ENCODE peak calls at places on chromosome 22, in seven cellular contexts. E is HCT116, Q is breast epithelium, M is Panc1, Y is transverse colon, X is K562, T is GM12891. G is an unnamed sample.

GRCh38 chr22:20186871-20187546 is 36.2 kb upstream of the CCDC188 start:
- DNase-seq in T (no peak), Y (no peak), E (no peak), Q (no peak), M (no peak), X (no peak), G (no peak)

GRCh38 chr22:46007848-46008261 is 30.9 kb upstream of the WNT7B start:
- DNase-seq in Y (peak), M (no peak), X (no peak), T (no peak), E (no peak), Q (peak), G (peak)

GRCh38 chr22:20957691-20958440 is 9.2 kb upstream of the AIFM3 start:
- DNase-seq in Q (no peak), M (no peak), Y (peak), T (no peak), X (no peak), E (no peak), G (peak)

GRCh38 chr22:43110444-43110926 is at the start of gene BIK:
- DNase-seq in E (no peak), M (no peak), T (peak), X (peak), Q (no peak), Y (peak), G (peak)

GRCh38 chr22:17470880-17471500 is 92.3 kb upstream of the SLC25A18 start:
- DNase-seq in X (no peak), Q (no peak), T (no peak), M (no peak), Y (no peak), E (no peak), G (no peak)

GRCh38 chr22:22485524-22485923 is 23.0 kb downstream of the ZNF280B start:
- DNase-seq in M (no peak), T (no peak), E (no peak), Y (no peak), X (no peak), Q (no peak), G (no peak)

GRCh38 chr22:21972293-21972779 is 10.3 kb downstream of the TOP3B start:
- DNase-seq in Q (no peak), T (peak), X (peak), Y (peak), M (peak), E (no peak), G (no peak)

GRCh38 chr22:24155597-24156145 is 25.6 kb upstream of the SUSD2 start:
- DNase-seq in E (no peak), Q (peak), T (peak), X (peak), Y (peak), M (no peak), G (peak)

GRCh38 chr22:44667829-44668189 is 34.2 kb upstream of the PRR5 start:
- DNase-seq in Y (peak), Q (no peak), E (no peak), X (no peak), M (no peak), T (no peak), G (no peak)

GRCh38 chr22:29705651-29706050 is 14.2 kb upstream of the CABP7 start:
- DNase-seq in X (no peak), T (no peak), M (no peak), Q (no peak), Y (no peak), E (no peak), G (no peak)

GRCh38 chr22:43275545-43275981 is 67.6 kb downstream of the SCUBE1 start:
- DNase-seq in M (no peak), E (peak), Q (no peak), T (no peak), X (peak), Y (no peak), G (no peak)

GRCh38 chr22:18068381-18068988 is 9.3 kb upstream of the PEX26 start:
- DNase-seq in Y (no peak), Q (peak), T (no peak), E (no peak), M (no peak), X (no peak), G (no peak)

GRCh38 chr22:44776535-44777363 is 24.4 kb downstream of the ARHGAP8 start:
- DNase-seq in T (no peak), E (no peak), X (no peak), M (no peak), Q (no peak), Y (peak), G (no peak)

GRCh38 chr22:42270512-42271190 is at the start of gene TCF20:
- DNase-seq in T (peak), X (peak), E (peak), Q (peak), Y (peak), M (no peak), G (peak)

GRCh38 chr22:23236026-23236425 is 55.7 kb downstream of the BCR start:
- DNase-seq in T (no peak), Y (no peak), E (no peak), X (peak), Q (no peak), M (no peak), G (no peak)

GRCh38 chr22:29343313-29343805 is 27.9 kb upstream of the RASL10A start:
- DNase-seq in E (no peak), T (no peak), Q (peak), X (no peak), Y (no peak), M (no peak), G (peak)

GRCh38 chr22:21991774-21992173 is 9.2 kb upstream of the TOP3B start:
- DNase-seq in X (peak), M (no peak), Q (no peak), Y (no peak), T (no peak), E (no peak), G (no peak)

GRCh38 chr22:41288245-41288946 is 2.4 kb upstream of the RANGAP1 start:
- DNase-seq in Y (peak), Q (no peak), X (no peak), M (peak), T (no peak), E (peak), G (peak)

GRCh38 chr22:22408731-22409696 is 99.5 kb downstream of the ZNF280B start:
- DNase-seq in T (no peak), Y (peak), X (peak), E (peak), Q (no peak), M (no peak), G (no peak)

GRCh38 chr22:17884084-17884483 is 109.8 kb upstream of the BID start:
- DNase-seq in T (no peak), M (no peak), Y (no peak), Q (peak), E (no peak), X (no peak), G (no peak)

GRCh38 chr22:21713428-21714058 is 22.1 kb downstream of the YPEL1 start:
- DNase-seq in M (no peak), Y (no peak), T (no peak), Q (no peak), E (no peak), X (no peak), G (no peak)

GRCh38 chr22:46914916-46915894 is 152.8 kb downstream of the TBC1D22A start:
- DNase-seq in T (no peak), M (no peak), Y (no peak), Q (no peak), X (no peak), E (no peak), G (no peak)

GRCh38 chr22:41636467-41636866 is 15.4 kb downstream of the XRCC6 start:
- DNase-seq in Q (no peak), Y (no peak), M (no peak), T (no peak), X (no peak), E (no peak), G (no peak)

GRCh38 chr22:44438481-44439131 is 59.4 kb downstream of the RTL6 start:
- DNase-seq in T (no peak), E (no peak), Y (no peak), Q (no peak), M (no peak), X (no peak), G (no peak)

GRCh38 chr22:21587803-21588611 is 20.5 kb downstream of the UBE2L3 start:
- DNase-seq in M (no peak), X (peak), T (peak), Q (no peak), E (no peak), Y (peak), G (no peak)

GRCh38 chr22:29773233-29773632 is 6.1 kb downstream of the UQCR10 start:
- DNase-seq in Y (no peak), E (peak), X (no peak), M (no peak), T (no peak), Q (no peak), G (no peak)

GRCh38 chr22:46110215-46110614 is 40.1 kb upstream of the PPARA start:
- DNase-seq in E (no peak), X (peak), Y (no peak), T (no peak), M (no peak), Q (no peak), G (no peak)

GRCh38 chr22:29032584-29032983 is 29.0 kb downstream of the C22orf31 start:
- DNase-seq in Y (no peak), Q (no peak), M (no peak), T (no peak), E (no peak), X (no peak), G (peak)

GRCh38 chr22:26744892-26745808 is 87.8 kb downstream of the MIAT start:
- DNase-seq in E (no peak), M (no peak), Y (peak), X (no peak), T (no peak), Q (no peak), G (no peak)

GRCh38 chr22:42231929-42232328 is 38.5 kb downstream of the TCF20 start:
- DNase-seq in Q (no peak), E (no peak), M (no peak), X (no peak), T (no peak), Y (no peak), G (no peak)

GRCh38 chr22:34800265-34800664 is 265.7 kb upstream of the ISX start:
- DNase-seq in T (no peak), Q (peak), M (no peak), Y (no peak), E (no peak), X (no peak), G (no peak)

GRCh38 chr22:44526431-44527115 is 28.5 kb upstream of the RTL6 start:
- DNase-seq in X (no peak), Q (no peak), E (no peak), T (no peak), Y (no peak), M (no peak), G (no peak)

GRCh38 chr22:19121631-19122142 is 525 bp downstream of the DGCR2 start:
- DNase-seq in M (no peak), T (no peak), E (no peak), Q (peak), Y (peak), X (peak), G (peak)

GRCh38 chr22:34914871-34915270 is 151.1 kb upstream of the ISX start:
- DNase-seq in Y (no peak), M (no peak), T (no peak), Q (no peak), E (no peak), X (no peak), G (no peak)

GRCh38 chr22:34877506-34877905 is 188.5 kb upstream of the ISX start:
- DNase-seq in Y (no peak), E (no peak), X (no peak), T (no peak), Q (no peak), M (no peak), G (no peak)

GRCh38 chr22:46379301-46379930 is 43.9 kb downstream of the TRMU start:
- DNase-seq in X (no peak), Y (no peak), T (no peak), M (no peak), Q (no peak), E (no peak), G (peak)

GRCh38 chr22:42994917-42995562 is 19.9 kb downstream of the PACSIN2 start:
- DNase-seq in M (peak), Y (peak), T (no peak), X (no peak), Q (peak), E (no peak), G (peak)

GRCh38 chr22:24061124-24061684 is 50.1 kb downstream of the CABIN1 start:
- DNase-seq in T (no peak), Q (no peak), E (no peak), X (no peak), M (no peak), Y (no peak), G (no peak)

GRCh38 chr22:23878219-23878618 is 16.0 kb upstream of the MIF start:
- DNase-seq in T (no peak), E (no peak), Q (no peak), Y (no peak), X (peak), M (no peak), G (no peak)

DNA sequence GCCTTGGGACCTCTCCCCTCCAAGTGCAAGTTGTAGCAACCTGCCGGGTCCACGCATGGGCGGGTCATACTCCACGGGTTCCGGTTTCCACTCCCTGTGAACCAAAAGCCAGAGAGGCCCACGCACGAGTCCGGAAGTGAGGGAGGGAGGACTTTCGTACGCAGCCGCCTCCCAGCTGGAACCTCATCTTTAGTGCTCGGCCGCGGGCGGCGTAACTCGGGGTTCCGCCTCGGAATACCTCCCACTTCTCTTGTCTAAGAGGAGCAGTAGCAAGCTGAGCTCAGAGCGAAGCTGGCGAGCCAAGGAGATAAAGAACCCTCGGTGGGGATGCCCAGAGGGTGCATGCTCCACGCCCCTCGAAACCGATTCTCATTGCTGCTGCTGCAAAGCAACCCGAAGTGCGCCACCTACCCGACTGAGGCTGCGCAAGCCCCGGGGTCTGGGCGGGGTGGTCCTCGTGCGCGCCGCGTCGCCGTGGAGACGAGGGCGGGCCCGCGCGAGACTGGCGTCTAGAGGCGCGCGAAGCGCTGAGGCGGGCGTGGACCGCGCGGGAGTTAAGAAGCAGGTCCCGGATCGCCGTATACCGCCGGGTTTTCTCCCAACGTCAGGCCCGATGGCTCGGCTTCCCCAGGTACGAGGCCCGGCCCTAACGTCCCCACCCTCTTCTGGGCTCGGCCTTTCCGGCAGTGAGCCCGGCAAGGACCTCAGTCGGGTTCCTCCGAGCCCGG is at the start of gene SFI1:
- DNase-seq in T (peak), M (peak), Y (peak), E (peak), Q (peak), X (peak), G (peak)
- TF ChIP-seq POLR2AphosphoS5 in T (peak), M (peak), Y (peak), E (peak), Q (peak), X (peak), G (peak)

DNA sequence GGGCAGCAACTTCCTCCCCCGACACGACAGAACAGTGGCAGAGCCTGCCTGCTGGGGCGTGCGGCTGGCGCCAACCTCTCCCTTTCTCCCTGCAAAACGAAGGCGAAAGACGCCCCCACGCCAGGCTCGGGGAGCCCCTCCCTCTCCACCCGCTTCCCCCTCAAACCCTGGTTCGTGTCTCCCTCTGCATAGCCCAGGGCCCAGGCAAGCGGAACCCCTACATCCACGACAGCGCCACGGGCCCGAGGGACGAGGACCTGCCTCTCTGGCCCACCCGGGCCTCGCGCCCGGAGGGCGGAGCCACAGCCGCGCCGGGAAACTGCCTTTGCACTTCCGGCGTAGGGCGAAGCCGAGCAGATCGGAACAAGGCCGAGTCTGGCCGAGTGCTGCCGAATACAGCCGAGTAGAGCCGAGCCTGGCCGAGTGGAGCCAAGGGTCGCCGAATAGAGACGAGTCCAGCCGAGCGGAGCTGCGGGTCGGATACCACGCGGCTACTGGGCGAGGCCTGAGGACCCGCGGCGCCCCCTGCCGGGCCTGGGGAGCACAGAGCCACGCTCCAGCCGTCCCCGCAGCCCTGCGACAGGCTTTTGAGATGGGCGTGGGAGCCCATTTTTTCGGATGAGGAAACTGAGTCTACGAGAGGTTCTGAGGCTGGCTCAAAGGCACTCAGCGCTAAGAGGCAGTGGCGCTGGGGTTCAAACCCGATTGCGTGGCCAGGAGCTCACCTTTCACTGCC is 11.2 kb upstream of the C1QTNF6 start:
- DNase-seq in T (peak), X (peak), Q (peak), Y (peak), E (peak), M (peak), G (peak)
- TF ChIP-seq POLR2AphosphoS5 in T (peak), X (peak), Q (peak), Y (peak), E (peak), M (peak), G (peak)

GRCh38 chr22:49886346-49887073 is 31.7 kb downstream of the ALG12 start:
- DNase-seq in X (no peak), Q (no peak), T (no peak), M (no peak), E (no peak), Y (no peak), G (no peak)
- TF ChIP-seq POLR2AphosphoS5 in X (no peak), Q (no peak), T (no peak), M (no peak), E (no peak), Y (no peak), G (no peak)

GRCh38 chr22:28015056-28015445 is 96.0 kb upstream of the PITPNB start:
- DNase-seq in M (no peak), X (no peak), T (no peak), E (no peak), Q (no peak), Y (no peak), G (no peak)
- TF ChIP-seq POLR2AphosphoS5 in M (no peak), X (no peak), T (no peak), E (no peak), Q (no peak), Y (no peak), G (no peak)

GRCh38 chr22:27918351-27919221 is 470 bp downstream of the PITPNB start:
- DNase-seq in M (no peak), T (peak), Q (peak), X (peak), Y (peak), E (no peak), G (peak)
- TF ChIP-seq POLR2AphosphoS5 in M (no peak), T (peak), Q (no peak), X (no peak), Y (peak), E (no peak), G (peak)

DNA sequence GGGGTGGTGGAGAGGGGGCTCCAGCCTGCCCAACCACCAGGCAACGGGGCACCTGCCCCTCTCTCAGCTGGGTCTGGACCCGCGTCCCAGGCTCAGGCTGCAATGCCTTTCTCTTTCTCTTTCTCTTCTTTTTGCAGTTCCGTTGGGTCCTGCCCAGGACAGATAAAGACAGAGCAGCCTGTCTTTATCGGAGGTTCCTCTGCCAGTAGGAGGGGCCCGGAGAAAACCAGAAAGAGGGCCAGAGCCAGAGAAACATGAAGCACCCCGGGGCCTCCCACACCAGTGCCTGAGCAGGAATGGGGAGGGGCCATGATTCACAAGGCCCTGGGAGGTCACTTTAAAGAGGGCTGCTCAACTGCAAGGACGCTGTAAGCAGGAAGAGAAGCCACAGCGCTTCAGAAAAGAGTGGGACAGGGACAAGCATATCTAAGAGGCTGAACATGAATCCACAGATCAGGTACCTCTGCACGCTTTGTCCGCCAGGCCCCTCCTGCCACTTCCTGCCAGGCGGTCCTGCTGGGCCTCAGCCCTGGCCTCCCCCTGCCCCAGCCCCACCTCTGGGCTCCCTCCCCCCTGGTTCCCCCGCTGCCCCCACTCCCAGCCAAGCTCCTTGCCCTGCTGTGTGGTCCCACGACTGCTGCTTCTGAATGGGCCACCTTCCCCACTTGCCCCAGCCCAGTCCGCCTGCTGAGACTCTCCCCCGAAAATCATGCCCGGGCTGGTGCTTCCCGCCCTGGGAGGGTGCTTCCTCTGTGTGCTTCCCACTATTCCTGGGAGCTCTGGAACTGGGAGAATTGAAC is at the start of gene APOBEC3C:
- DNase-seq in T (peak), E (peak), X (peak), M (no peak), Q (peak), Y (peak), G (peak)
- TF ChIP-seq POLR2AphosphoS5 in T (peak), E (peak), X (peak), M (no peak), Q (no peak), Y (peak), G (no peak)

GRCh38 chr22:32854351-32854804 is 52.9 kb downstream of the TIMP3 start:
- DNase-seq in Y (no peak), X (no peak), M (no peak), T (no peak), Q (no peak), E (no peak), G (no peak)
- TF ChIP-seq POLR2AphosphoS5 in Y (no peak), X (no peak), M (no peak), T (no peak), Q (no peak), E (no peak), G (no peak)

GRCh38 chr22:36383110-36383581 is 4.6 kb downstream of the MYH9 start:
- DNase-seq in E (no peak), X (no peak), T (peak), M (no peak), Y (peak), Q (peak), G (peak)
- TF ChIP-seq POLR2AphosphoS5 in E (no peak), X (no peak), T (no peak), M (peak), Y (peak), Q (peak), G (peak)

G was measured in stomach.